ENCODE peak calls at places on chromosomes 7 and 10, in four cellular contexts. Z is A549, Y is tibial nerve, L is endothelial cell of umbilical vein. D is an unnamed sample. For H3K9me3, the result is how much of the 10 kb centered on the place peaks cover.

GRCh38 chr10:117364121-117364960 is 10.9 kb downstream of the PDZD8 start:
- DNase-seq in L (peak), Y (no peak), Z (peak), D (no peak)

GRCh38 chr10:80504158-80504811 is 33.4 kb upstream of the SH2D4B start:
- DNase-seq in L (no peak), Z (no peak), Y (no peak), D (peak)

GRCh38 chr7:78225534-78225933 is 427.0 kb downstream of the PHTF2 start:
- DNase-seq in Y (no peak), L (no peak), Z (no peak), D (no peak)

GRCh38 chr7:26675143-26675887 is 189.1 kb downstream of the SKAP2 start:
- DNase-seq in L (peak), Y (no peak), Z (no peak), D (no peak)

GRCh38 chr7:27608776-27609495 is 53.7 kb downstream of the HIBADH start:
- DNase-seq in Z (no peak), L (peak), Y (no peak), D (no peak)

GRCh38 chr7:47535033-47535703 is 46.7 kb downstream of the TNS3 start:
- DNase-seq in L (no peak), Y (no peak), Z (no peak), D (no peak)

GRCh38 chr7:142348100-142348499 is 90.2 kb upstream of the PRSS58 start:
- DNase-seq in Z (no peak), L (no peak), Y (no peak), D (no peak)

GRCh38 chr7:84236398-84236797 is 41.8 kb upstream of the SEMA3A start:
- DNase-seq in Z (no peak), L (peak), Y (no peak), D (no peak)

GRCh38 chr7:24652551-24652950 is 79.3 kb downstream of the PALS2 start:
- DNase-seq in Y (no peak), Z (no peak), L (no peak), D (no peak)

GRCh38 chr7:129332354-129333056 is 101.7 kb upstream of the STRIP2 start:
- DNase-seq in L (peak), Y (no peak), Z (peak), D (no peak)

GRCh38 chr10:29379208-29379607 is 90.3 kb downstream of the LYZL1 start:
- DNase-seq in Z (no peak), Y (no peak), L (no peak), D (no peak)

GRCh38 chr10:17056781-17057191 is 72.8 kb downstream of the CUBN start:
- DNase-seq in L (peak), Y (no peak), Z (no peak), D (no peak)

GRCh38 chr7:35037526-35038339 is 448 bp upstream of the DPY19L1 start:
- DNase-seq in Y (peak), Z (peak), L (peak), D (peak)
- TF ChIP-seq POLR2A in Y (no peak), Z (peak), L (no peak), D (no peak)

GRCh38 chr7:95397381-95397780 is 1.2 kb upstream of the PON3 start:
- DNase-seq in L (no peak), Z (no peak), Y (no peak), D (no peak)
- H3K4me3 ChIP-seq in L (no peak), Z (peak), Y (no peak), D (peak)

DNA sequence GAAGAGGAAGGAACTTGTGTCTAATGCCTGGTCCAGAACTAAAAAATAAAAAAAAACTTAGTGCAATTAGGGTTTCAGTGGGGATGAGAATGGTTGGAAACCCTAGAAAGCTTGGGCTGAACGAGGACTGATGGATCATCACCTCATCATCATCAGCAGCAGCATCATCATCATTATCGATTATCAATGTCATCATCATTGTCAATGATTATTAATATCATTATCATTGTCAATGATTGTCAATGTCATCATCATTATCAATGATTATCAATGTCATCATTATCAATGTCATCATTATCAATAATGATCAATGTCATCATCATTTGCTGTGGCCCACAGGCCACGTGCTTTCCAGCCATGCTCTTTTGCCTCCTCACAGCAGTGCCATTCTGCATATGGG is 952.0 kb upstream of the ZNF722 start:
- DNase-seq in Y (no peak), Z (no peak), L (no peak), D (no peak)
- H3K9me3 ChIP-seq in Y (under half), Z (under half), L (under half), D (under half)

GRCh38 chr7:2381881-2382509 is 21.4 kb upstream of the CHST12 start:
- DNase-seq in Y (no peak), Z (no peak), L (no peak), D (no peak)
- TF ChIP-seq POLR2A in Y (no peak), Z (no peak), L (no peak), D (no peak)

GRCh38 chr7:95396136-95397032 is at the start of gene PON3:
- DNase-seq in L (peak), Y (no peak), Z (peak), D (peak)
- H3K4me3 ChIP-seq in L (peak), Y (peak), Z (peak), D (peak)